ENCODE peak calls at places on chromosome 7, in eight cellular contexts. T is activated CD4-positive, alpha-beta T cell treated with anti-CD3 and anti-CD28 coated beads for 36 hours; B is activated CD8-positive, alpha-beta memory T cell treated with anti-CD3 and anti-CD28 coated beads, Interleukin-2, amount 10 ng/mL, durations not matched to agents 7 days and 5 days; E is upper lobe of left lung; H is right cardiac atrium; J is CD4-positive, CD25-positive, alpha-beta regulatory T cell; Z is activated naive CD4-positive, alpha-beta T cell treated with anti-CD3 and anti-CD28 coated beads, Interleukin-2, amount 50 U/mL, for 72 hours; W is B cell. P is an unnamed sample.

GRCh38 chr7:151853896-151854807 is 22.8 kb downstream of the PRKAG2 start:
- ATAC-seq in H (peak), B (no peak), J (no peak), E (peak), Z (no peak), W (no peak), T (no peak), P (no peak)

GRCh38 chr7:129567377-129567776 is 44.1 kb upstream of the NRF1 start:
- ATAC-seq in T (no peak), J (no peak), B (no peak), Z (no peak), W (no peak), E (no peak), H (no peak), P (no peak)

GRCh38 chr7:36568437-36568818 is 155.9 kb downstream of the AOAH start:
- ATAC-seq in Z (no peak), H (no peak), E (no peak), J (no peak), T (no peak), W (no peak), B (no peak), P (no peak)

GRCh38 chr7:140235114-140235513 is 58.3 kb upstream of the KDM7A start:
- ATAC-seq in T (no peak), H (no peak), E (no peak), W (no peak), B (no peak), J (no peak), Z (no peak), P (no peak)

GRCh38 chr7:156386097-156386496 is 254.5 kb upstream of the RNF32 start:
- ATAC-seq in E (no peak), T (no peak), B (no peak), H (no peak), W (no peak), J (no peak), Z (no peak), P (no peak)

GRCh38 chr7:179209-179681 is 13.1 kb upstream of the FAM20C start:
- ATAC-seq in Z (no peak), W (no peak), B (no peak), J (no peak), H (peak), E (no peak), T (no peak), P (no peak)

GRCh38 chr7:130490888-130491771 is 755 bp upstream of the MEST start:
- ATAC-seq in J (no peak), E (peak), W (no peak), Z (peak), B (peak), H (peak), T (peak), P (no peak)

GRCh38 chr7:97064972-97065587 is 40.4 kb upstream of the DLX5 start:
- ATAC-seq in B (peak), E (peak), T (no peak), W (peak), H (peak), Z (peak), J (no peak), P (peak)

GRCh38 chr7:141875453-141875852 is 34.2 kb upstream of the PRSS37 start:
- ATAC-seq in H (no peak), T (no peak), E (no peak), W (no peak), J (no peak), Z (no peak), B (no peak), P (no peak)

GRCh38 chr7:22193361-22194016 is 163.5 kb downstream of the RAPGEF5 start:
- ATAC-seq in T (no peak), B (no peak), Z (no peak), W (no peak), J (no peak), H (peak), E (peak), P (no peak)

GRCh38 chr7:30828591-30828990 is 57.4 kb downstream of the MINDY4 start:
- ATAC-seq in J (no peak), T (no peak), H (no peak), E (no peak), W (no peak), Z (no peak), B (no peak), P (no peak)

GRCh38 chr7:122337011-122337410 is 32.5 kb upstream of the FEZF1 start:
- ATAC-seq in W (no peak), J (no peak), B (no peak), H (no peak), Z (no peak), T (no peak), E (no peak), P (no peak)

GRCh38 chr7:149474309-149475120 is 13.7 kb upstream of the ZNF777 start:
- ATAC-seq in T (no peak), E (no peak), Z (no peak), J (no peak), W (no peak), H (peak), B (no peak), P (no peak)

GRCh38 chr7:106125417-106125816 is 13.3 kb upstream of the SYPL1 start:
- ATAC-seq in W (no peak), Z (no peak), T (no peak), E (no peak), B (no peak), H (peak), J (no peak), P (no peak)

GRCh38 chr7:39294022-39294421 is 272.2 kb upstream of the YAE1 start:
- ATAC-seq in T (no peak), W (no peak), E (no peak), J (no peak), H (no peak), Z (no peak), B (no peak), P (no peak)

GRCh38 chr7:74371381-74372059 is 82.2 kb upstream of the GTF2IRD1 start:
- ATAC-seq in H (peak), T (no peak), B (no peak), W (peak), E (peak), J (no peak), Z (no peak), P (no peak)

GRCh38 chr7:96415293-96415940 is 93.5 kb upstream of the SLC25A13 start:
- ATAC-seq in B (no peak), H (peak), Z (peak), W (no peak), T (no peak), J (no peak), E (no peak), P (no peak)

GRCh38 chr7:141483044-141483443 is 68.2 kb upstream of the AGK start:
- ATAC-seq in B (peak), Z (peak), T (no peak), W (no peak), J (no peak), E (no peak), H (no peak), P (peak)

GRCh38 chr7:29469984-29470557 is 93.6 kb upstream of the PRR15 start:
- ATAC-seq in J (no peak), E (no peak), B (no peak), Z (no peak), H (peak), T (no peak), W (no peak), P (no peak)

GRCh38 chr7:22823142-22823497 is 471 bp upstream of the TOMM7 start:
- ATAC-seq in T (no peak), H (no peak), J (no peak), Z (peak), B (no peak), E (no peak), W (peak), P (peak)

GRCh38 chr7:152735443-152736004 is 24.0 kb upstream of the ACTR3B start:
- ATAC-seq in H (no peak), Z (no peak), W (no peak), J (no peak), B (no peak), T (no peak), E (no peak), P (no peak)

GRCh38 chr7:116966606-116967005 is 13.3 kb downstream of the ST7 start:
- ATAC-seq in T (no peak), Z (no peak), B (no peak), J (no peak), E (no peak), W (no peak), H (no peak), P (no peak)

GRCh38 chr7:566100-566499 is 46.5 kb upstream of the PDGFA start:
- ATAC-seq in J (no peak), B (no peak), W (no peak), T (no peak), E (no peak), H (no peak), Z (no peak), P (peak)

GRCh38 chr7:133207687-133208086 is 45.2 kb upstream of the EXOC4 start:
- ATAC-seq in B (no peak), H (no peak), W (no peak), E (no peak), T (no peak), J (no peak), Z (no peak), P (no peak)

GRCh38 chr7:7639847-7640220 is 718 bp upstream of the UMAD1 start:
- ATAC-seq in B (peak), Z (peak), W (peak), J (peak), E (no peak), T (peak), H (no peak), P (peak)

GRCh38 chr7:17299477-17299991 is 1.1 kb downstream of the AHR start:
- ATAC-seq in Z (peak), B (peak), E (peak), J (peak), W (no peak), T (peak), H (peak), P (peak)

GRCh38 chr7:47513741-47514241 is 68.1 kb downstream of the TNS3 start:
- ATAC-seq in T (no peak), H (peak), W (no peak), Z (no peak), B (no peak), J (no peak), E (peak), P (no peak)

GRCh38 chr7:139829654-139830130 is 628 bp downstream of the TBXAS1 start:
- ATAC-seq in W (no peak), T (peak), B (no peak), E (peak), J (no peak), H (no peak), Z (peak), P (peak)

GRCh38 chr7:36287371-36288241 is 102.1 kb upstream of the ANLN start:
- ATAC-seq in J (peak), T (peak), H (no peak), B (peak), Z (peak), W (peak), E (peak), P (peak)

GRCh38 chr7:127504715-127505114 is 80.7 kb downstream of the GCC1 start:
- ATAC-seq in E (no peak), J (no peak), Z (no peak), T (no peak), B (no peak), W (no peak), H (no peak), P (no peak)